ENCODE peak calls at places on chromosome 11, in nine cellular contexts. W is H1, U is GM23338, V is spleen, E is transverse colon, F is suprapubic skin, T is upper lobe of left lung, J is stomach, R is breast epithelium. B is an unnamed sample.

GRCh38 chr11:122197055-122197987 is 81.3 kb upstream of the BLID start:
- DNase-seq in V (no peak), T (no peak), R (no peak), J (no peak), U (no peak), W (no peak), E (no peak), F (no peak), B (no peak)

GRCh38 chr11:64135711-64136110 is 30.2 kb downstream of the MACROD1 start:
- DNase-seq in V (no peak), F (no peak), T (no peak), R (no peak), E (no peak), J (no peak), W (no peak), U (no peak), B (no peak)

GRCh38 chr11:32005786-32006406 is 85.0 kb upstream of the RCN1 start:
- DNase-seq in T (no peak), W (no peak), R (no peak), F (no peak), V (no peak), J (no peak), U (no peak), E (no peak), B (no peak)

GRCh38 chr11:76288166-76288978 is 82.1 kb upstream of the WNT11 start:
- DNase-seq in T (no peak), V (no peak), W (no peak), R (no peak), E (no peak), U (no peak), F (no peak), J (no peak), B (no peak)

GRCh38 chr11:103825469-103825868 is 211.0 kb upstream of the DDI1 start:
- DNase-seq in U (no peak), V (no peak), E (no peak), T (no peak), J (no peak), W (no peak), R (no peak), F (no peak), B (no peak)

GRCh38 chr11:46553746-46554204 is 40.0 kb downstream of the AMBRA1 start:
- DNase-seq in T (no peak), E (no peak), F (no peak), R (no peak), W (no peak), U (no peak), J (no peak), V (no peak), B (no peak)

GRCh38 chr11:100640646-100641045 is 46.4 kb upstream of the ARHGAP42 start:
- DNase-seq in U (no peak), T (no peak), V (no peak), J (no peak), E (no peak), W (no peak), R (no peak), F (no peak), B (no peak)

GRCh38 chr11:77411238-77411637 is 62.7 kb downstream of the PAK1 start:
- DNase-seq in W (no peak), E (peak; percentile 38), R (no peak), U (peak; percentile 37), V (peak; percentile 88), J (no peak), F (peak; percentile 64), T (peak; percentile 62), B (no peak)

GRCh38 chr11:116225236-116225635 is 547.6 kb downstream of the BUD13 start:
- DNase-seq in E (no peak), W (no peak), U (peak; percentile 50), T (no peak), V (no peak), R (no peak), J (no peak), F (no peak), B (no peak)

GRCh38 chr11:74870485-74870884 is 78.4 kb downstream of the XRRA1 start:
- DNase-seq in T (no peak), U (peak; percentile 78), J (no peak), V (no peak), W (no peak), E (no peak), F (no peak), R (no peak), B (no peak)

GRCh38 chr11:118084247-118084646 is 2.5 kb downstream of the SMIM35 start:
- DNase-seq in E (peak; percentile 48), U (no peak), W (no peak), J (no peak), V (no peak), F (no peak), T (peak; percentile 58), R (no peak), B (peak; percentile 13)

GRCh38 chr11:66488957-66489356 is 8.7 kb downstream of the DPP3 start:
- DNase-seq in W (no peak), R (no peak), E (no peak), F (no peak), J (no peak), V (no peak), U (no peak), T (no peak), B (no peak)

GRCh38 chr11:95794086-95794485 is 3.8 kb downstream of the CEP57 start:
- DNase-seq in U (no peak), W (no peak), V (no peak), T (no peak), R (no peak), E (no peak), F (no peak), J (no peak), B (no peak)

GRCh38 chr11:15568440-15568839 is 453.7 kb downstream of the INSC start:
- DNase-seq in R (no peak), W (no peak), V (no peak), U (no peak), J (no peak), T (no peak), F (no peak), E (no peak), B (no peak)

GRCh38 chr11:44566952-44567875 is 1.8 kb downstream of the CD82 start:
- DNase-seq in R (no peak), T (no peak), W (no peak), F (no peak), E (no peak), V (no peak), U (no peak), J (no peak), B (no peak)

GRCh38 chr11:123434262-123434661 is 4.2 kb downstream of the GRAMD1B start:
- DNase-seq in V (no peak), F (no peak), J (no peak), T (no peak), W (no peak), R (no peak), E (peak; percentile 17), U (peak; percentile 78), B (no peak)

GRCh38 chr11:134041791-134042696 is 26.8 kb upstream of the JAM3 start:
- DNase-seq in E (no peak), F (no peak), W (no peak), T (no peak), U (no peak), V (peak; percentile 74), J (no peak), R (no peak), B (no peak)

GRCh38 chr11:134041349-134041748 is 27.5 kb upstream of the JAM3 start:
- DNase-seq in W (no peak), R (no peak), J (no peak), U (no peak), F (no peak), T (no peak), E (no peak), V (no peak), B (no peak)

GRCh38 chr11:134039726-134040385 is 29.0 kb upstream of the JAM3 start:
- DNase-seq in T (no peak), W (no peak), F (no peak), E (no peak), R (no peak), V (peak; percentile 45), U (no peak), J (no peak), B (no peak)

GRCh38 chr11:134038897-134039470 is 29.9 kb upstream of the JAM3 start:
- DNase-seq in E (no peak), V (no peak), T (no peak), R (no peak), U (no peak), J (no peak), F (no peak), W (no peak), B (no peak)

GRCh38 chr11:134040386-134041297 is 28.2 kb upstream of the JAM3 start:
- DNase-seq in U (no peak), W (no peak), V (peak; percentile 51), E (no peak), R (no peak), F (no peak), J (no peak), T (no peak), B (no peak)
- TF ChIP-seq POLR2AphosphoS5 in U (no peak), W (no peak), V (no peak), E (peak; percentile 11), R (no peak), F (no peak), J (peak; percentile 67), T (no peak), B (peak; percentile 10)

DNA sequence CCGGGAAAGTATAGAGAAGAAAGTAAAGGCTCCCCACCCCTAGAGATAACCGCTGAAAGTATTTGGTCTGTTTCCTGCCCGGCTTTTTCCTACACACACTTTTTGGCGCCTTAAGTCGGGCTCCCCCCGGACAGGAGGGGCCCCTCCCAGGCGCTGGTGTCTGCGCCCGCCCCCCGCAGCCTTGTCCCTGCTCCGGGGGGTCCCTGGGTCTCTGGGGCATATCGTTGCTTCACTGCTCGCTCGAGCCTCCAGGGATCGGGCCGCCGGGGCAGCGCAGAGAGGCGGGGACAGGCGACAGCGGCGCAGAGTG is 928 bp upstream of the CRACR2B start:
- DNase-seq in R (no peak), V (no peak), F (no peak), T (no peak), U (no peak), J (no peak), W (no peak), E (no peak), B (no peak)
- H3K4me3 ChIP-seq in R (peak overlapping the region; percentile 39), V (peak overlapping the region; percentile 48), F (peak overlapping the region; percentile 53), T (peak overlapping the region; percentile 59), U (peak overlapping the region; percentile 82), J (peak overlapping the region; percentile 54), W (peak overlapping the region; percentile 42), E (peak overlapping the region; percentile 64), B (peak overlapping the region; percentile 31)

GRCh38 chr11:60945295-60945667 is 6.7 kb downstream of the SLC15A3 start:
- DNase-seq in W (no peak), V (no peak), T (no peak), U (no peak), F (no peak), R (no peak), E (no peak), J (no peak), B (no peak)
- H3K36me3 ChIP-seq in W (no peaks in the 10 kb centered on the region), V (peaks cover 42% of the 10 kb centered on the region), T (peaks cover 33% of the 10 kb centered on the region), U (no peaks in the 10 kb centered on the region), F (peaks cover 20% of the 10 kb centered on the region), R (no peaks in the 10 kb centered on the region), E (no peaks in the 10 kb centered on the region), J (peaks cover 61% of the 10 kb centered on the region), B (no peaks in the 10 kb centered on the region)

GRCh38 chr11:101867951-101868350 is 46.9 kb upstream of the CEP126 start:
- DNase-seq in R (no peak), E (no peak), T (no peak), U (no peak), J (no peak), V (no peak), W (no peak), F (no peak), B (no peak)

GRCh38 chr11:101866619-101867491 is 48.0 kb upstream of the CEP126 start:
- DNase-seq in F (no peak), T (no peak), U (no peak), J (no peak), V (no peak), E (no peak), W (no peak), R (no peak), B (no peak)

GRCh38 chr11:101870510-101870909 is 44.3 kb upstream of the CEP126 start:
- DNase-seq in V (no peak), R (no peak), W (no peak), T (no peak), J (no peak), E (no peak), U (no peak), F (no peak), B (no peak)
- TF ChIP-seq POLR2AphosphoS5 in V (no peak), R (no peak), W (no peak), T (no peak), J (no peak), E (no peak), U (no peak), F (no peak), B (no peak)